ENCODE peak calls at places on chromosome 11, in ten cellular contexts. One of them, this sample, is unnamed.

GRCh38 chr11:69477111-69477510 is 4.4 kb upstream of the LINC01488 start:
- DNase-seq in mesenteric fat pad: no peak
- DNase-seq in activated naive CD8-positive, alpha-beta T cell treated with anti-CD3 and anti-CD28 coated beads, Interleukin-2, amount 50 U/mL, for 24 hours: no peak
- DNase-seq in breast epithelium: no peak
- DNase-seq in sciatic nerve: no peak
- DNase-seq in SW 1271: no peak
- DNase-seq in HCEC 1CT: no peak
- DNase-seq in GM12878: no peak
- DNase-seq in mesendoderm: no peak
- DNase-seq in effector CD4-positive, alpha-beta T cell: no peak
- DNase-seq in this sample: no peak

GRCh38 chr11:117679464-117679863 is 117.6 kb downstream of the DSCAML1 start:
- DNase-seq in mesenteric fat pad: no peak
- DNase-seq in activated naive CD8-positive, alpha-beta T cell treated with anti-CD3 and anti-CD28 coated beads, Interleukin-2, amount 50 U/mL, for 24 hours: no peak
- DNase-seq in breast epithelium: no peak
- DNase-seq in sciatic nerve: no peak
- DNase-seq in SW 1271: no peak
- DNase-seq in HCEC 1CT: no peak
- DNase-seq in GM12878: no peak
- DNase-seq in mesendoderm: peak; percentile 25
- DNase-seq in effector CD4-positive, alpha-beta T cell: no peak
- DNase-seq in this sample: no peak

GRCh38 chr11:17418437-17418836 is 30.0 kb upstream of the KCNJ11 start:
- DNase-seq in mesenteric fat pad: no peak
- DNase-seq in activated naive CD8-positive, alpha-beta T cell treated with anti-CD3 and anti-CD28 coated beads, Interleukin-2, amount 50 U/mL, for 24 hours: no peak
- DNase-seq in breast epithelium: no peak
- DNase-seq in sciatic nerve: no peak
- DNase-seq in SW 1271: no peak
- DNase-seq in HCEC 1CT: no peak
- DNase-seq in GM12878: no peak
- DNase-seq in mesendoderm: peak; percentile 49
- DNase-seq in effector CD4-positive, alpha-beta T cell: no peak
- DNase-seq in this sample: no peak

GRCh38 chr11:116162541-116163230 is 610.1 kb downstream of the BUD13 start:
- DNase-seq in mesenteric fat pad: no peak
- DNase-seq in activated naive CD8-positive, alpha-beta T cell treated with anti-CD3 and anti-CD28 coated beads, Interleukin-2, amount 50 U/mL, for 24 hours: no peak
- DNase-seq in breast epithelium: no peak
- DNase-seq in sciatic nerve: no peak
- DNase-seq in SW 1271: no peak
- DNase-seq in HCEC 1CT: no peak
- DNase-seq in GM12878: no peak
- DNase-seq in mesendoderm: peak; percentile 90
- DNase-seq in effector CD4-positive, alpha-beta T cell: no peak
- DNase-seq in this sample: peak; percentile 60

GRCh38 chr11:62542111-62542745 is 4.4 kb downstream of the AHNAK start:
- DNase-seq in mesenteric fat pad: no peak
- DNase-seq in activated naive CD8-positive, alpha-beta T cell treated with anti-CD3 and anti-CD28 coated beads, Interleukin-2, amount 50 U/mL, for 24 hours: no peak
- DNase-seq in breast epithelium: no peak
- DNase-seq in sciatic nerve: no peak
- DNase-seq in SW 1271: no peak
- DNase-seq in HCEC 1CT: no peak
- DNase-seq in GM12878: no peak
- DNase-seq in mesendoderm: no peak
- DNase-seq in effector CD4-positive, alpha-beta T cell: no peak
- DNase-seq in this sample: no peak

GRCh38 chr11:1564535-1565172 is 7.4 kb downstream of the DUSP8 start:
- DNase-seq in mesenteric fat pad: no peak
- DNase-seq in activated naive CD8-positive, alpha-beta T cell treated with anti-CD3 and anti-CD28 coated beads, Interleukin-2, amount 50 U/mL, for 24 hours: no peak
- DNase-seq in breast epithelium: no peak
- DNase-seq in sciatic nerve: peak; percentile 78
- DNase-seq in SW 1271: no peak
- DNase-seq in HCEC 1CT: peak; percentile 60
- DNase-seq in GM12878: no peak
- DNase-seq in mesendoderm: peak; percentile 88
- DNase-seq in effector CD4-positive, alpha-beta T cell: no peak
- DNase-seq in this sample: peak; percentile 85

GRCh38 chr11:81420668-81421550 is 1312.8 kb downstream of the FAM181B start:
- DNase-seq in mesenteric fat pad: no peak
- DNase-seq in activated naive CD8-positive, alpha-beta T cell treated with anti-CD3 and anti-CD28 coated beads, Interleukin-2, amount 50 U/mL, for 24 hours: no peak
- DNase-seq in breast epithelium: no peak
- DNase-seq in sciatic nerve: no peak
- DNase-seq in SW 1271: no peak
- DNase-seq in HCEC 1CT: no peak
- DNase-seq in GM12878: no peak
- DNase-seq in mesendoderm: peak; percentile 71
- DNase-seq in effector CD4-positive, alpha-beta T cell: no peak
- DNase-seq in this sample: no peak

GRCh38 chr11:1696608-1697570 is at the start of gene KRTAP5-6:
- DNase-seq in mesenteric fat pad: peak; percentile 53
- DNase-seq in activated naive CD8-positive, alpha-beta T cell treated with anti-CD3 and anti-CD28 coated beads, Interleukin-2, amount 50 U/mL, for 24 hours: no peak
- DNase-seq in breast epithelium: no peak
- DNase-seq in sciatic nerve: no peak
- DNase-seq in SW 1271: no peak
- DNase-seq in HCEC 1CT: no peak
- DNase-seq in GM12878: no peak
- DNase-seq in mesendoderm: no peak
- DNase-seq in effector CD4-positive, alpha-beta T cell: no peak
- DNase-seq in this sample: no peak

GRCh38 chr11:77332259-77332658 is 30.8 kb upstream of the GDPD4 start:
- DNase-seq in mesenteric fat pad: no peak
- DNase-seq in activated naive CD8-positive, alpha-beta T cell treated with anti-CD3 and anti-CD28 coated beads, Interleukin-2, amount 50 U/mL, for 24 hours: no peak
- DNase-seq in breast epithelium: no peak
- DNase-seq in sciatic nerve: no peak
- DNase-seq in SW 1271: no peak
- DNase-seq in HCEC 1CT: no peak
- DNase-seq in GM12878: no peak
- DNase-seq in mesendoderm: peak; percentile 16
- DNase-seq in effector CD4-positive, alpha-beta T cell: no peak
- DNase-seq in this sample: no peak